ENCODE peak calls at places on chromosomes 2 and 18, in four cellular contexts. I, G, C and D are unnamed samples.

GRCh38 chr2:24461685-24462084 is 29.4 kb upstream of the NCOA1 start:
- DNase-seq in I (no peak), G (no peak), C (no peak), D (no peak)

GRCh38 chr2:85792783-85793441 is 39.1 kb downstream of the ATOH8 start:
- DNase-seq in I (no peak), G (no peak), C (no peak), D (no peak)

GRCh38 chr2:25514043-25514627 is 159.2 kb downstream of the DTNB start:
- DNase-seq in I (no peak), G (no peak), C (no peak), D (no peak)

GRCh38 chr2:100606332-100606731 is 43.5 kb downstream of the PDCL3 start:
- DNase-seq in I (no peak), G (no peak), C (no peak), D (no peak)

GRCh38 chr2:224940618-224941017 is 101.7 kb downstream of the DOCK10 start:
- DNase-seq in I (no peak), G (no peak), C (no peak), D (no peak)

GRCh38 chr2:112694182-112694581 is 26.6 kb upstream of the NT5DC4 start:
- DNase-seq in I (no peak), G (no peak), C (no peak), D (no peak)

GRCh38 chr2:109201465-109202420 is 72.7 kb downstream of the SH3RF3 start:
- DNase-seq in I (no peak), G (no peak), C (no peak), D (no peak)

GRCh38 chr18:26865557-26865956 is at the start of gene AQP4:
- DNase-seq in I (no peak), G (peak), C (no peak), D (peak)

GRCh38 chr2:143258126-143258892 is 129.1 kb downstream of the ARHGAP15 start:
- DNase-seq in I (no peak), G (no peak), C (no peak), D (no peak)

GRCh38 chr2:37615808-37616673 is 55.4 kb downstream of the CDC42EP3 start:
- DNase-seq in I (no peak), G (peak), C (peak), D (peak)

GRCh38 chr2:240797500-240797895 is 22.5 kb downstream of the KIF1A start:
- DNase-seq in I (no peak), G (peak), C (no peak), D (no peak)

GRCh38 chr2:47460766-47461165 is 57.8 kb downstream of the MSH2 start:
- DNase-seq in I (no peak), G (no peak), C (no peak), D (no peak)